ENCODE peak calls at places on chromosomes 2 and 18, in five cellular contexts. B is effector memory CD4-positive, alpha-beta T cell; H is mammary epithelial cell; L is transverse colon; S is PC-3. M is an unnamed sample. For H3K9me3, the result is how much of the 10 kb centered on the place peaks cover.

GRCh38 chr2:99085400-99085799 is 56.1 kb upstream of the C2orf15 start:
- DNase-seq in B (no peak), H (peak), L (no peak), S (peak), M (no peak)

GRCh38 chr2:128690431-128690830 is 371.8 kb upstream of the HS6ST1 start:
- DNase-seq in B (no peak), H (no peak), L (no peak), S (no peak), M (no peak)

GRCh38 chr2:96642564-96643350 is at the start of gene FER1L5:
- DNase-seq in B (no peak), H (no peak), L (no peak), S (no peak), M (peak)

GRCh38 chr2:241354668-241355658 is 1.1 kb upstream of the FARP2 start:
- DNase-seq in B (peak), H (peak), L (peak), S (peak), M (peak)

GRCh38 chr2:198203306-198203705 is 398.9 kb downstream of the PLCL1 start:
- DNase-seq in B (no peak), H (peak), L (peak), S (no peak), M (no peak)

GRCh38 chr2:159933727-159934049 is 128.7 kb downstream of the PLA2R1 start:
- DNase-seq in B (no peak), H (no peak), L (no peak), S (no peak), M (no peak)

GRCh38 chr2:100321881-100322820 is at the start of gene LONRF2:
- DNase-seq in B (no peak), H (no peak), L (no peak), S (peak), M (no peak)

GRCh38 chr2:96304606-96305005 is 740 bp downstream of the SNRNP200 start:
- DNase-seq in B (no peak), H (no peak), L (no peak), S (no peak), M (no peak)

GRCh38 chr2:143607446-143608110 is 478.4 kb downstream of the ARHGAP15 start:
- DNase-seq in B (no peak), H (no peak), L (no peak), S (no peak), M (peak)

GRCh38 chr2:239574054-239574433 is 173.2 kb upstream of the HDAC4 start:
- DNase-seq in B (no peak), H (no peak), L (no peak), S (no peak), M (no peak)

GRCh38 chr18:62107881-62108280 is 79.0 kb downstream of the PIGN start:
- DNase-seq in B (no peak), H (no peak), L (no peak), S (no peak), M (no peak)

GRCh38 chr2:72891091-72891818 is 4.0 kb downstream of the SPR start:
- DNase-seq in B (no peak), H (no peak), L (no peak), S (no peak), M (no peak)

GRCh38 chr2:67752964-67753363 is 309.8 kb downstream of the C1D start:
- DNase-seq in B (no peak), H (peak), L (no peak), S (peak), M (no peak)

GRCh38 chr2:2638516-2638915 is 307.4 kb upstream of the MYT1L start:
- DNase-seq in B (no peak), H (no peak), L (no peak), S (no peak), M (no peak)

GRCh38 chr2:100682536-100682935 is 119.7 kb downstream of the PDCL3 start:
- DNase-seq in B (no peak), H (no peak), L (no peak), S (no peak), M (no peak)

GRCh38 chr2:227870710-227871374 is 589 bp upstream of the DAW1 start:
- DNase-seq in B (no peak), H (no peak), L (no peak), S (peak), M (no peak)

GRCh38 chr18:75156139-75156750 is 52.7 kb downstream of the PTGR3 start:
- DNase-seq in B (no peak), H (no peak), L (no peak), S (no peak), M (no peak)

GRCh38 chr2:102753563-102754159 is 8.2 kb upstream of the TMEM182 start:
- DNase-seq in B (no peak), H (peak), L (peak), S (peak), M (no peak)

GRCh38 chr2:36485521-36485920 is 112.4 kb downstream of the FEZ2 start:
- DNase-seq in B (no peak), H (peak), L (no peak), S (peak), M (no peak)

GRCh38 chr2:192030289-192030688 is 164.4 kb downstream of the TMEFF2 start:
- DNase-seq in B (no peak), H (peak), L (no peak), S (no peak), M (no peak)

GRCh38 chr2:128299628-128300027 is 19.0 kb downstream of the HS6ST1 start:
- DNase-seq in B (no peak), H (no peak), L (no peak), S (no peak), M (no peak)

GRCh38 chr2:222318026-222318711 is 19.4 kb upstream of the PAX3 start:
- DNase-seq in B (no peak), H (peak), L (peak), S (peak), M (no peak)

GRCh38 chr2:239818086-239818485 is 207.1 kb downstream of the NDUFA10 start:
- DNase-seq in B (no peak), H (no peak), L (no peak), S (no peak), M (no peak)

GRCh38 chr2:227862227-227862740 is 9.1 kb upstream of the DAW1 start:
- DNase-seq in B (no peak), H (peak), L (peak), S (peak), M (no peak)

GRCh38 chr2:60312618-60313017 is 240.8 kb downstream of the BCL11A start:
- DNase-seq in B (no peak), H (no peak), L (no peak), S (no peak), M (no peak)

GRCh38 chr2:110726285-110726684 is 6.1 kb upstream of the ACOXL start:
- DNase-seq in B (no peak), H (no peak), L (no peak), S (no peak), M (no peak)

GRCh38 chr2:230680463-230681195 is 32.0 kb upstream of the CAB39 start:
- DNase-seq in B (no peak), H (peak), L (no peak), S (peak), M (no peak)

GRCh38 chr2:169507698-169508097 is 1.8 kb upstream of the KLHL41 start:
- DNase-seq in B (no peak), H (peak), L (no peak), S (peak), M (no peak)

GRCh38 chr2:98730851-98731708 is at the start of gene MGAT4A:
- DNase-seq in B (peak), H (peak), L (peak), S (peak), M (no peak)

GRCh38 chr18:25298853-25299274 is 53.1 kb downstream of the ZNF521 start:
- DNase-seq in B (no peak), H (peak), L (no peak), S (peak), M (no peak)

DNA sequence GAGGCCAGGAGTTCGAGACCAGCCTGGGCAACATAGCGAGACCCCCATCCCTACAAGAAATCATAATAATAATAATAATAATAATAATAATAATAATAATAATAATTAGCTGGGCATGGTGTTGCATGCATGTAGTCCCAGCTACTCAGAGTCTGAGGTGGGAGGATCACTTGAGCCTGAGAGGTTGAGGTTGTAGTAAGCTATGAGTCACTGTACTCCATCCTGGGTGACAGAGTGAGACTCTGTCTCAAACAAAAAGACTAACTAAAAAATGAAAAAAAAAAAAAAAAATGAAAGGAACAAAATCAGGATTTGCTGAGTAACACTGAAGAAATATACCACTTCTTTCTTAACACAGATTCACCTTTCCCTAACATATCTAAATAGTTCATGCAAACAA is 928.5 kb downstream of the SLC4A3 start:
- DNase-seq in B (no peak), H (peak), L (no peak), S (peak), M (no peak)
- H3K27ac ChIP-seq in B (no peak), H (peak), L (no peak), S (peak), M (no peak)

GRCh38 chr2:235868645-235869044 is 299.5 kb downstream of the GBX2 start:
- DNase-seq in B (no peak), H (no peak), L (no peak), S (no peak), M (no peak)
- H3K4me3 ChIP-seq in B (no peak), H (no peak), L (no peak), S (no peak), M (no peak)

GRCh38 chr2:52107124-52107523 is 1075.2 kb upstream of the NRXN1 start:
- DNase-seq in B (no peak), H (no peak), L (no peak), S (no peak), M (no peak)
- H3K9me3 ChIP-seq in B (under half), H (under half), L (under half), S (under half), M (under half)

GRCh38 chr18:48560491-48560890 is 21.7 kb downstream of the CTIF start:
- DNase-seq in B (no peak), H (no peak), L (no peak), S (no peak), M (no peak)
- H3K27ac ChIP-seq in B (no peak), H (no peak), L (no peak), S (no peak), M (no peak)

GRCh38 chr2:32064021-32064678 is 794 bp downstream of the SPAST start:
- DNase-seq in B (peak), H (peak), L (peak), S (no peak), M (no peak)

GRCh38 chr2:32061430-32061829 is 1.9 kb upstream of the SPAST start:
- DNase-seq in B (no peak), H (no peak), L (no peak), S (no peak), M (no peak)

GRCh38 chr2:32063310-32064020 is at the start of gene SPAST:
- DNase-seq in B (peak), H (peak), L (peak), S (peak), M (peak)

GRCh38 chr2:32060266-32060665 is 3.1 kb upstream of the SPAST start:
- DNase-seq in B (no peak), H (no peak), L (no peak), S (no peak), M (no peak)

DNA sequence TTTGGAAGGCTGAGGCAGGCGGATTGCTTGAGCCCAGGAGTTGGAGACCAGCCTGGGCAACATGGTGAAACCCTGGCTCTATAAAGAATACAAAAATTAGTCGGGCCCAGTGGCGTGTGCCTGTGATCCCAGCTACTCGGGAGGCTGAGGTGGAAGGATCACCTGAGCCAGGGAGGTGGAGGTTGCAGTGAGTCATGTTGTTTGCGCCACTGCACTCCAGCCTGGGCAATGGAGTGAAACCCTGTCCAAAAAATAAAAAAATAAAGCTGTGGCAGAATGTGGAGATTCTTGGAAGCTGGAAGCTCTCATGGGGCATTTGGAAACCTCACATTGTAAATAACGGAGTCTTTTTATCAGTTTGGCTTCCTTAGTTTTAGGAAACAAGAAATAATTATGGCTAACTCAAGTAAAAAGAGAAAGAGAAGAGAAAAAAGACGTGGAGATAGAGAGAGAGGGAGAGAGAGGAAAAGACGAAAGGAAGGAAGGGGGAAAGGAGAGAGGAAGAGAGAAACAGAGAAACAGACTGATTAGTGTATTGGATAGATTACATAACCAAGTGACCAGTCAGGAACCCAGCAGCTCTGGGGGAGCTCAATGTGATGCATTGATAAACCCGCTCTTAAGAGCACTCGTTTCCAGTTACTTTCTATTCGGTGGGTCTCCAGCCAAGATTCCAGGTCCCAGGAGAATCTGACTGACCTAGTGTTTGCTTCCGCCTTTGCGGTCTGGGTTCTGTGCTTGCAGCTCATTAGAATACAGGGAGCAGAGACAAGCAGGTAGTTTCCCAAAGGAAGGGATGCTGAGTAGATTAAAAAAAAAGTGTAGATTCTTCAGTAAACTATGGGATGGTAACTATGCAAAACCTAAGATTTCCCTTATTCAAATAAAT is 1.1 kb upstream of the SPAST start:
- DNase-seq in B (no peak), H (peak), L (peak), S (peak), M (peak)
- H3K4me3 ChIP-seq in B (peak), H (peak), L (no peak), S (peak), M (no peak)

DNA sequence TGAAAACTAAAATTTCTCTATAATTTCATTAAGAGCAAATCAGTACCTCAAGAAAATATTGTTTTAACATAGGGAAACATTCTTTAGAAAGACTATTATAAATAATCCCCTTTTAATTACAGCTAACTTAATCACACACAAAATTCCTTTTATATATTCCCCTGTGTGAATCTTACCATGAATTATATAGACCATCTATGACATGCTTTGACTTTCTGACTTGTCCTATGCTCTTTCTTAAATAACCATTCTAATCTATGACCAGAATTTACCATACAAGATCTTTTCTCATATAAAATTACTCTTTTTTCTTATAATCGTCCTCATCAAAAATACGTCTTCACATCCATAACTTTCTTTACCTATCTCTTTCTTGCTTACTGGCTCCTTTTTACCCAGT is 824.2 kb upstream of the FAM98A start:
- DNase-seq in B (no peak), H (no peak), L (no peak), S (no peak), M (no peak)
- H3K9me3 ChIP-seq in B (under half), H (under half), L (under half), S (under half), M (under half)

GRCh38 chr2:33262097-33262496 is 214.4 kb upstream of the RASGRP3 start:
- DNase-seq in B (no peak), H (no peak), L (no peak), S (no peak), M (no peak)
- H3K27ac ChIP-seq in B (no peak), H (no peak), L (no peak), S (no peak), M (no peak)

GRCh38 chr2:200814276-200814815 is 2.6 kb downstream of the BZW1 start:
- DNase-seq in B (peak), H (no peak), L (no peak), S (no peak), M (no peak)

GRCh38 chr2:200810967-200811335 is 759 bp upstream of the BZW1 start:
- DNase-seq in B (no peak), H (no peak), L (no peak), S (peak), M (no peak)

GRCh38 chr2:200811336-200812121 is at the start of gene BZW1:
- DNase-seq in B (peak), H (peak), L (peak), S (peak), M (peak)

GRCh38 chr2:200812122-200813022 is 662 bp downstream of the BZW1 start:
- DNase-seq in B (peak), H (peak), L (peak), S (peak), M (no peak)

GRCh38 chr2:200814917-200815316 is 3.2 kb downstream of the BZW1 start:
- DNase-seq in B (no peak), H (no peak), L (no peak), S (no peak), M (no peak)
- H3K4me3 ChIP-seq in B (no peak), H (no peak), L (no peak), S (peak), M (no peak)

GRCh38 chr18:51123046-51123395 is 74.5 kb downstream of the MEX3C start:
- DNase-seq in B (no peak), H (no peak), L (no peak), S (no peak), M (no peak)
- H3K9me3 ChIP-seq in B (under half), H (under half), L (under half), S (under half), M (under half)

DNA sequence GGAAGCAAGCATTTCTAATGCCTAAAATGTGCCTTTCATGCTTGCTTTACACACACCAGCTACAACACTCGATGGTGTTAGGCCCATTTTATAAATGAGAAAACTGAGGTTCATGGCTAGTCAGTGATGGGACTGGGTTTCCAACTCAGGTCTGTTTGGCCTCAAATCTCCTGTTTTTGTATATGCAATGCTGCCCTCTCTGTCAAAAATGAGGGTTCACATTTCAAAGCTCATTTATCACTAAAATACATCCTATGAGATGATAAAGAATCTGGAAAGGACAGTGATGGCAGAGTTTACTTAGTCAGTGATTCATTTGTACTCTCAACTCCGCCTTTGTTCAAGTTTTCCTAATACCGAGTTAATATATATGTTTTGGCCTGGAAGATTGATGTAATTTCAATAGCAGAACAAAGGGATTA is 92.3 kb downstream of the KCTD1 start:
- DNase-seq in B (no peak), H (no peak), L (no peak), S (peak), M (no peak)
- H3K27ac ChIP-seq in B (no peak), H (peak), L (no peak), S (peak), M (no peak)